ENCODE peak calls at places on chromosomes 3 and 15, in seven cellular contexts. One of them, this sample, is unnamed.

GRCh38 chr15:92616621-92617179 is 38.9 kb downstream of the FAM174B start:
- DNase-seq in B cell: no peak
- DNase-seq in neural crest cell: no peak
- DNase-seq in dorsolateral prefrontal cortex: no peak
- DNase-seq in WTC11: no peak
- DNase-seq in BE2C: no peak
- DNase-seq in AG09319: no peak
- DNase-seq in this sample: no peak

GRCh38 chr3:124059580-124059979 is 67.7 kb upstream of the ROPN1 start:
- DNase-seq in B cell: no peak
- DNase-seq in neural crest cell: no peak
- DNase-seq in dorsolateral prefrontal cortex: no peak
- DNase-seq in WTC11: no peak
- DNase-seq in BE2C: no peak
- DNase-seq in AG09319: no peak
- DNase-seq in this sample: no peak

GRCh38 chr3:21846976-21847375 is 96.0 kb upstream of the ZNF385D start:
- DNase-seq in B cell: no peak
- DNase-seq in neural crest cell: no peak
- DNase-seq in dorsolateral prefrontal cortex: no peak
- DNase-seq in WTC11: no peak
- DNase-seq in BE2C: no peak
- DNase-seq in AG09319: no peak
- DNase-seq in this sample: no peak

GRCh38 chr3:66473637-66474036 is 27.2 kb downstream of the LRIG1 start:
- DNase-seq in B cell: no peak
- DNase-seq in neural crest cell: no peak
- DNase-seq in dorsolateral prefrontal cortex: no peak
- DNase-seq in WTC11: no peak
- DNase-seq in BE2C: no peak
- DNase-seq in AG09319: no peak
- DNase-seq in this sample: no peak

GRCh38 chr3:129485681-129486056 is 42.8 kb upstream of the RHO start:
- DNase-seq in B cell: no peak
- DNase-seq in neural crest cell: no peak
- DNase-seq in dorsolateral prefrontal cortex: no peak
- DNase-seq in WTC11: no peak
- DNase-seq in BE2C: no peak
- DNase-seq in AG09319: peak
- DNase-seq in this sample: no peak

GRCh38 chr15:58398053-58398452 is 33.7 kb upstream of the LIPC start:
- DNase-seq in B cell: no peak
- DNase-seq in neural crest cell: no peak
- DNase-seq in dorsolateral prefrontal cortex: no peak
- DNase-seq in WTC11: no peak
- DNase-seq in BE2C: no peak
- DNase-seq in AG09319: no peak
- DNase-seq in this sample: no peak

GRCh38 chr3:196210673-196211556 is at the start of gene ZDHHC19:
- DNase-seq in B cell: no peak
- DNase-seq in neural crest cell: no peak
- DNase-seq in dorsolateral prefrontal cortex: no peak
- DNase-seq in WTC11: no peak
- DNase-seq in BE2C: no peak
- DNase-seq in AG09319: no peak
- DNase-seq in this sample: no peak

GRCh38 chr3:150242220-150242938 is 165.7 kb upstream of the TSC22D2 start:
- DNase-seq in B cell: no peak
- DNase-seq in neural crest cell: no peak
- DNase-seq in dorsolateral prefrontal cortex: no peak
- DNase-seq in WTC11: no peak
- DNase-seq in BE2C: no peak
- DNase-seq in AG09319: no peak
- DNase-seq in this sample: no peak

GRCh38 chr15:81117136-81117535 is 16.9 kb upstream of the CFAP161 start:
- DNase-seq in B cell: no peak
- DNase-seq in neural crest cell: no peak
- DNase-seq in dorsolateral prefrontal cortex: no peak
- DNase-seq in WTC11: no peak
- DNase-seq in BE2C: no peak
- DNase-seq in AG09319: no peak
- DNase-seq in this sample: no peak

GRCh38 chr15:90219421-90220141 is 14.2 kb downstream of the CIB1 start:
- DNase-seq in B cell: peak
- DNase-seq in neural crest cell: peak
- DNase-seq in dorsolateral prefrontal cortex: no peak
- DNase-seq in WTC11: peak
- DNase-seq in BE2C: peak
- DNase-seq in AG09319: no peak
- DNase-seq in this sample: peak

GRCh38 chr3:79651536-79652065 is 116.2 kb downstream of the ROBO1 start:
- DNase-seq in B cell: no peak
- DNase-seq in neural crest cell: no peak
- DNase-seq in dorsolateral prefrontal cortex: no peak
- DNase-seq in WTC11: peak
- DNase-seq in BE2C: peak
- DNase-seq in AG09319: no peak
- DNase-seq in this sample: peak

GRCh38 chr15:40242671-40243070 is 3.8 kb downstream of the PAK6 start:
- DNase-seq in B cell: no peak
- DNase-seq in neural crest cell: no peak
- DNase-seq in dorsolateral prefrontal cortex: peak
- DNase-seq in WTC11: no peak
- DNase-seq in BE2C: no peak
- DNase-seq in AG09319: no peak
- DNase-seq in this sample: no peak

GRCh38 chr15:70559223-70559823 is 204.0 kb downstream of the UACA start:
- DNase-seq in B cell: no peak
- DNase-seq in neural crest cell: no peak
- DNase-seq in dorsolateral prefrontal cortex: no peak
- DNase-seq in WTC11: no peak
- DNase-seq in BE2C: no peak
- DNase-seq in AG09319: no peak
- DNase-seq in this sample: no peak

GRCh38 chr3:49867400-49867799 is 2.3 kb downstream of the CAMKV start:
- DNase-seq in B cell: no peak
- DNase-seq in neural crest cell: no peak
- DNase-seq in dorsolateral prefrontal cortex: no peak
- DNase-seq in WTC11: no peak
- DNase-seq in BE2C: no peak
- DNase-seq in AG09319: no peak
- DNase-seq in this sample: no peak

GRCh38 chr3:16363636-16364035 is 98.6 kb downstream of the OXNAD1 start:
- DNase-seq in B cell: no peak
- DNase-seq in neural crest cell: no peak
- DNase-seq in dorsolateral prefrontal cortex: no peak
- DNase-seq in WTC11: no peak
- DNase-seq in BE2C: no peak
- DNase-seq in AG09319: no peak
- DNase-seq in this sample: no peak

GRCh38 chr3:159895430-159895829 is 93.2 kb upstream of the IL12A start:
- DNase-seq in B cell: no peak
- DNase-seq in neural crest cell: no peak
- DNase-seq in dorsolateral prefrontal cortex: no peak
- DNase-seq in WTC11: no peak
- DNase-seq in BE2C: no peak
- DNase-seq in AG09319: no peak
- DNase-seq in this sample: no peak

GRCh38 chr15:85718271-85718971 is 76.3 kb downstream of the KLHL25 start:
- DNase-seq in B cell: no peak
- DNase-seq in neural crest cell: no peak
- DNase-seq in dorsolateral prefrontal cortex: no peak
- DNase-seq in WTC11: no peak
- DNase-seq in BE2C: no peak
- DNase-seq in AG09319: no peak
- DNase-seq in this sample: no peak

GRCh38 chr3:113238503-113238902 is 27.1 kb downstream of the BOC start:
- DNase-seq in B cell: no peak
- DNase-seq in neural crest cell: no peak
- DNase-seq in dorsolateral prefrontal cortex: no peak
- DNase-seq in WTC11: no peak
- DNase-seq in BE2C: no peak
- DNase-seq in AG09319: no peak
- DNase-seq in this sample: no peak
- TF ChIP-seq CTCF in B cell: no peak
- TF ChIP-seq CTCF in neural crest cell: peak
- TF ChIP-seq CTCF in dorsolateral prefrontal cortex: no peak
- TF ChIP-seq CTCF in WTC11: no peak
- TF ChIP-seq CTCF in BE2C: no peak
- TF ChIP-seq CTCF in AG09319: no peak
- TF ChIP-seq CTCF in this sample: no peak

GRCh38 chr15:24760066-24760465 is 84.5 kb downstream of the NPAP1 start:
- DNase-seq in B cell: no peak
- DNase-seq in neural crest cell: no peak
- DNase-seq in dorsolateral prefrontal cortex: no peak
- DNase-seq in WTC11: no peak
- DNase-seq in BE2C: no peak
- DNase-seq in AG09319: no peak
- DNase-seq in this sample: no peak
- TF ChIP-seq CTCF in B cell: no peak
- TF ChIP-seq CTCF in neural crest cell: no peak
- TF ChIP-seq CTCF in dorsolateral prefrontal cortex: no peak
- TF ChIP-seq CTCF in WTC11: no peak
- TF ChIP-seq CTCF in BE2C: no peak
- TF ChIP-seq CTCF in AG09319: no peak
- TF ChIP-seq CTCF in this sample: no peak

GRCh38 chr15:69289312-69290146 is 9.2 kb upstream of the PAQR5 start:
- DNase-seq in B cell: no peak
- DNase-seq in neural crest cell: no peak
- DNase-seq in dorsolateral prefrontal cortex: no peak
- DNase-seq in WTC11: no peak
- DNase-seq in BE2C: no peak
- DNase-seq in AG09319: no peak
- DNase-seq in this sample: no peak
- TF ChIP-seq CTCF in B cell: no peak
- TF ChIP-seq CTCF in neural crest cell: no peak
- TF ChIP-seq CTCF in dorsolateral prefrontal cortex: no peak
- TF ChIP-seq CTCF in WTC11: no peak
- TF ChIP-seq CTCF in BE2C: no peak
- TF ChIP-seq CTCF in AG09319: no peak
- TF ChIP-seq CTCF in this sample: no peak

GRCh38 chr3:156382458-156383346 is 172.2 kb downstream of the SSR3 start:
- DNase-seq in B cell: no peak
- DNase-seq in neural crest cell: peak
- DNase-seq in dorsolateral prefrontal cortex: no peak
- DNase-seq in WTC11: peak
- DNase-seq in BE2C: peak
- DNase-seq in AG09319: no peak
- DNase-seq in this sample: peak
- TF ChIP-seq CTCF in B cell: peak
- TF ChIP-seq CTCF in neural crest cell: peak
- TF ChIP-seq CTCF in dorsolateral prefrontal cortex: peak
- TF ChIP-seq CTCF in WTC11: peak
- TF ChIP-seq CTCF in BE2C: peak
- TF ChIP-seq CTCF in AG09319: peak
- TF ChIP-seq CTCF in this sample: peak

GRCh38 chr3:41204369-41204768 is 5.1 kb downstream of the CTNNB1 start:
- DNase-seq in B cell: no peak
- DNase-seq in neural crest cell: no peak
- DNase-seq in dorsolateral prefrontal cortex: no peak
- DNase-seq in WTC11: no peak
- DNase-seq in BE2C: no peak
- DNase-seq in AG09319: no peak
- DNase-seq in this sample: no peak

GRCh38 chr3:41202075-41202833 is 2.9 kb downstream of the CTNNB1 start:
- DNase-seq in B cell: no peak
- DNase-seq in neural crest cell: no peak
- DNase-seq in dorsolateral prefrontal cortex: no peak
- DNase-seq in WTC11: no peak
- DNase-seq in BE2C: no peak
- DNase-seq in AG09319: no peak
- DNase-seq in this sample: no peak

GRCh38 chr3:41200669-41201021 is 1.3 kb downstream of the CTNNB1 start:
- DNase-seq in B cell: no peak
- DNase-seq in neural crest cell: peak
- DNase-seq in dorsolateral prefrontal cortex: no peak
- DNase-seq in WTC11: no peak
- DNase-seq in BE2C: no peak
- DNase-seq in AG09319: no peak
- DNase-seq in this sample: no peak

GRCh38 chr3:41205591-41205990 is 6.3 kb downstream of the CTNNB1 start:
- DNase-seq in B cell: no peak
- DNase-seq in neural crest cell: no peak
- DNase-seq in dorsolateral prefrontal cortex: no peak
- DNase-seq in WTC11: no peak
- DNase-seq in BE2C: no peak
- DNase-seq in AG09319: no peak
- DNase-seq in this sample: no peak

GRCh38 chr3:41202834-41203345 is 3.6 kb downstream of the CTNNB1 start:
- DNase-seq in B cell: no peak
- DNase-seq in neural crest cell: no peak
- DNase-seq in dorsolateral prefrontal cortex: no peak
- DNase-seq in WTC11: no peak
- DNase-seq in BE2C: peak
- DNase-seq in AG09319: no peak
- DNase-seq in this sample: no peak
- TF ChIP-seq CTCF in B cell: peak
- TF ChIP-seq CTCF in neural crest cell: peak
- TF ChIP-seq CTCF in dorsolateral prefrontal cortex: peak
- TF ChIP-seq CTCF in WTC11: no peak
- TF ChIP-seq CTCF in BE2C: peak
- TF ChIP-seq CTCF in AG09319: peak
- TF ChIP-seq CTCF in this sample: no peak

This sample was measured in glutamatergic neuron.